ENCODE peak calls at places on chromosome 10, in five cellular contexts. One of them, this sample, is unnamed.

GRCh38 chr10:46992794-46993552 is 81.7 kb downstream of the PTPN20 start:
- DNase-seq in IMR-90: peak
- DNase-seq in body of pancreas: peak
- DNase-seq in ovary: peak
- DNase-seq in HepG2: peak
- DNase-seq in this sample: no peak

GRCh38 chr10:57952741-57953140 is 315.0 kb downstream of the IPMK start:
- DNase-seq in IMR-90: peak
- DNase-seq in body of pancreas: no peak
- DNase-seq in ovary: no peak
- DNase-seq in HepG2: no peak
- DNase-seq in this sample: no peak

GRCh38 chr10:133379152-133379800 is at the start of gene PAOX:
- DNase-seq in IMR-90: peak
- DNase-seq in body of pancreas: peak
- DNase-seq in ovary: peak
- DNase-seq in HepG2: no peak
- DNase-seq in this sample: peak

GRCh38 chr10:46053534-46054434 is 7.7 kb upstream of the MSMB start:
- DNase-seq in IMR-90: no peak
- DNase-seq in body of pancreas: no peak
- DNase-seq in ovary: no peak
- DNase-seq in HepG2: no peak
- DNase-seq in this sample: no peak

GRCh38 chr10:86744067-86744725 is 12.2 kb upstream of the BMPR1A start:
- DNase-seq in IMR-90: no peak
- DNase-seq in body of pancreas: no peak
- DNase-seq in ovary: no peak
- DNase-seq in HepG2: no peak
- DNase-seq in this sample: no peak

GRCh38 chr10:33385686-33386085 is 51.2 kb upstream of the NRP1 start:
- DNase-seq in IMR-90: no peak
- DNase-seq in body of pancreas: no peak
- DNase-seq in ovary: no peak
- DNase-seq in HepG2: no peak
- DNase-seq in this sample: no peak

GRCh38 chr10:119288574-119289001 is 81.2 kb downstream of the GRK5 start:
- DNase-seq in IMR-90: no peak
- DNase-seq in body of pancreas: no peak
- DNase-seq in ovary: no peak
- DNase-seq in HepG2: no peak
- DNase-seq in this sample: no peak

GRCh38 chr10:71831646-71832552 is 19.2 kb downstream of the PSAP start:
- DNase-seq in IMR-90: peak
- DNase-seq in body of pancreas: no peak
- DNase-seq in ovary: no peak
- DNase-seq in HepG2: no peak
- DNase-seq in this sample: no peak

GRCh38 chr10:122494833-122495232 is 33.5 kb downstream of the HTRA1 start:
- DNase-seq in IMR-90: peak
- DNase-seq in body of pancreas: no peak
- DNase-seq in ovary: peak
- DNase-seq in HepG2: no peak
- DNase-seq in this sample: peak

GRCh38 chr10:86668297-86669165 is at the start of gene LDB3:
- DNase-seq in IMR-90: peak
- DNase-seq in body of pancreas: peak
- DNase-seq in ovary: peak
- DNase-seq in HepG2: no peak
- DNase-seq in this sample: no peak

GRCh38 chr10:100106865-100107264 is 25.2 kb upstream of the CPN1 start:
- DNase-seq in IMR-90: no peak
- DNase-seq in body of pancreas: no peak
- DNase-seq in ovary: no peak
- DNase-seq in HepG2: no peak
- DNase-seq in this sample: no peak

GRCh38 chr10:101319241-101319915 is 34.6 kb upstream of the BTRC start:
- DNase-seq in IMR-90: peak
- DNase-seq in body of pancreas: no peak
- DNase-seq in ovary: no peak
- DNase-seq in HepG2: no peak
- DNase-seq in this sample: no peak

GRCh38 chr10:32371101-32371500 is 24.1 kb upstream of the EPC1 start:
- DNase-seq in IMR-90: no peak
- DNase-seq in body of pancreas: no peak
- DNase-seq in ovary: no peak
- DNase-seq in HepG2: no peak
- DNase-seq in this sample: no peak

GRCh38 chr10:123309740-123310139 is 155.5 kb downstream of the BUB3 start:
- DNase-seq in IMR-90: no peak
- DNase-seq in body of pancreas: no peak
- DNase-seq in ovary: no peak
- DNase-seq in HepG2: no peak
- DNase-seq in this sample: no peak

GRCh38 chr10:42836771-42837468 is 54.3 kb downstream of the BMS1 start:
- DNase-seq in IMR-90: peak
- DNase-seq in body of pancreas: peak
- DNase-seq in ovary: no peak
- DNase-seq in HepG2: peak
- DNase-seq in this sample: no peak

GRCh38 chr10:958856-959255 is 27.4 kb upstream of the LARP4B start:
- DNase-seq in IMR-90: no peak
- DNase-seq in body of pancreas: no peak
- DNase-seq in ovary: no peak
- DNase-seq in HepG2: no peak
- DNase-seq in this sample: no peak

GRCh38 chr10:132078746-132079345 is 13.1 kb downstream of the JAKMIP3 start:
- DNase-seq in IMR-90: no peak
- DNase-seq in body of pancreas: no peak
- DNase-seq in ovary: no peak
- DNase-seq in HepG2: no peak
- DNase-seq in this sample: no peak

GRCh38 chr10:110013615-110014293 is 6.0 kb downstream of the ADD3 start:
- DNase-seq in IMR-90: no peak
- DNase-seq in body of pancreas: no peak
- DNase-seq in ovary: no peak
- DNase-seq in HepG2: peak
- DNase-seq in this sample: no peak

GRCh38 chr10:116973946-116974345 is 31.0 kb downstream of the SHTN1 start:
- DNase-seq in IMR-90: no peak
- DNase-seq in body of pancreas: no peak
- DNase-seq in ovary: no peak
- DNase-seq in HepG2: no peak
- DNase-seq in this sample: no peak

GRCh38 chr10:128837478-128837877 is 629.6 kb upstream of the MGMT start:
- DNase-seq in IMR-90: no peak
- DNase-seq in body of pancreas: no peak
- DNase-seq in ovary: no peak
- DNase-seq in HepG2: no peak
- DNase-seq in this sample: no peak

GRCh38 chr10:34721201-34721840 is 93.8 kb downstream of the PARD3 start:
- DNase-seq in IMR-90: peak
- DNase-seq in body of pancreas: no peak
- DNase-seq in ovary: no peak
- DNase-seq in HepG2: no peak
- DNase-seq in this sample: no peak

GRCh38 chr10:78479467-78479866 is 445.8 kb downstream of the RPS24 start:
- DNase-seq in IMR-90: no peak
- DNase-seq in body of pancreas: no peak
- DNase-seq in ovary: no peak
- DNase-seq in HepG2: no peak
- DNase-seq in this sample: no peak

GRCh38 chr10:19920075-19920726 is 104.0 kb downstream of the PLXDC2 start:
- DNase-seq in IMR-90: no peak
- DNase-seq in body of pancreas: no peak
- DNase-seq in ovary: no peak
- DNase-seq in HepG2: no peak
- DNase-seq in this sample: no peak

GRCh38 chr10:44882146-44882720 is 28.9 kb upstream of the TMEM72 start:
- DNase-seq in IMR-90: no peak
- DNase-seq in body of pancreas: peak
- DNase-seq in ovary: no peak
- DNase-seq in HepG2: no peak
- DNase-seq in this sample: no peak

GRCh38 chr10:58322072-58322834 is 12.6 kb upstream of the UBE2D1 start:
- DNase-seq in IMR-90: peak
- DNase-seq in body of pancreas: no peak
- DNase-seq in ovary: no peak
- DNase-seq in HepG2: peak
- DNase-seq in this sample: no peak

GRCh38 chr10:91162050-91162494 is 58.4 kb upstream of the PCGF5 start:
- DNase-seq in IMR-90: peak
- DNase-seq in body of pancreas: peak
- DNase-seq in ovary: peak
- DNase-seq in HepG2: peak
- DNase-seq in this sample: no peak

GRCh38 chr10:87818505-87819273 is 663 bp upstream of the ATAD1 start:
- DNase-seq in IMR-90: peak
- DNase-seq in body of pancreas: peak
- DNase-seq in ovary: no peak
- DNase-seq in HepG2: no peak
- DNase-seq in this sample: peak

GRCh38 chr10:125064681-125065492 is 95.5 kb downstream of the CTBP2 start:
- DNase-seq in IMR-90: peak
- DNase-seq in body of pancreas: no peak
- DNase-seq in ovary: peak
- DNase-seq in HepG2: no peak
- DNase-seq in this sample: no peak

GRCh38 chr10:110007171-110007700 is 548 bp upstream of the ADD3 start:
- DNase-seq in IMR-90: peak
- DNase-seq in body of pancreas: no peak
- DNase-seq in ovary: no peak
- DNase-seq in HepG2: no peak
- DNase-seq in this sample: no peak

GRCh38 chr10:8048281-8049008 is 6.0 kb upstream of the GATA3 start:
- DNase-seq in IMR-90: no peak
- DNase-seq in body of pancreas: no peak
- DNase-seq in ovary: no peak
- DNase-seq in HepG2: no peak
- DNase-seq in this sample: no peak

GRCh38 chr10:843703-844102 is 87.8 kb downstream of the LARP4B start:
- DNase-seq in IMR-90: no peak
- DNase-seq in body of pancreas: no peak
- DNase-seq in ovary: no peak
- DNase-seq in HepG2: no peak
- DNase-seq in this sample: no peak

GRCh38 chr10:97332586-97333350 is 1.8 kb downstream of the FRAT2 start:
- DNase-seq in IMR-90: peak
- DNase-seq in body of pancreas: peak
- DNase-seq in ovary: peak
- DNase-seq in HepG2: peak
- DNase-seq in this sample: no peak

GRCh38 chr10:16436367-16436757 is 448 bp upstream of the PTER start:
- DNase-seq in IMR-90: no peak
- DNase-seq in body of pancreas: no peak
- DNase-seq in ovary: no peak
- DNase-seq in HepG2: no peak
- DNase-seq in this sample: no peak

GRCh38 chr10:48272682-48273081 is 1.8 kb downstream of the FRMPD2 start:
- DNase-seq in IMR-90: no peak
- DNase-seq in body of pancreas: no peak
- DNase-seq in ovary: no peak
- DNase-seq in HepG2: no peak
- DNase-seq in this sample: no peak

DNA sequence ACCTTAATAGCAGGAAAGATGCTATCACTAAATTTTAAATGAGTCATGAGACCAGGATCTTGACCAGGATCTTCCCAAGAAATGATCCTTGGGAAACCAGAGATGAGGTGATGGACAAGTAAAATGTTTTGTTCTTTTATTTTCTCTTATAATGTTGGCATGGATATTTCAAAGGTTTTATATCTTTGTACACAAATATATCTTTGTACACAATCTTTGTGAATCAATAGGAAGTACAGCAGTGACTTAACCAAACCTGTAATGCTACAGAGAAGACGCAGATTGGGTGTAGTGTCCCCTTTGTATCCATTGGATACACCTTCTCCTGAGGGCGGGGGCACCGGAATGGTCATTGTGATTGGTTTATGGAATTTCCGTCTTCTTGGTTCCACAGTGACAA is 180.1 kb upstream of the CCDC6 start:
- DNase-seq in IMR-90: no peak
- DNase-seq in body of pancreas: no peak
- DNase-seq in ovary: no peak
- DNase-seq in HepG2: no peak
- DNase-seq in this sample: no peak
- TF ChIP-seq POLR2A in IMR-90: no peak
- TF ChIP-seq POLR2A in body of pancreas: no peak
- TF ChIP-seq POLR2A in ovary: no peak
- TF ChIP-seq POLR2A in HepG2: no peak
- TF ChIP-seq POLR2A in this sample: no peak

GRCh38 chr10:30114871-30115270 is 55.5 kb upstream of the JCAD start:
- DNase-seq in IMR-90: peak
- DNase-seq in body of pancreas: no peak
- DNase-seq in ovary: peak
- DNase-seq in HepG2: no peak
- DNase-seq in this sample: no peak
- H3K4me3 ChIP-seq in IMR-90: no peak
- H3K4me3 ChIP-seq in body of pancreas: no peak
- H3K4me3 ChIP-seq in ovary: no peak
- H3K4me3 ChIP-seq in HepG2: no peak
- H3K4me3 ChIP-seq in this sample: no peak

GRCh38 chr10:5977471-5978370 is at the start of gene IL15RA:
- DNase-seq in IMR-90: peak
- DNase-seq in body of pancreas: peak
- DNase-seq in ovary: peak
- DNase-seq in HepG2: peak
- DNase-seq in this sample: no peak
- TF ChIP-seq POLR2A in IMR-90: no peak
- TF ChIP-seq POLR2A in body of pancreas: peak
- TF ChIP-seq POLR2A in ovary: no peak
- TF ChIP-seq POLR2A in HepG2: no peak
- TF ChIP-seq POLR2A in this sample: peak

DNA sequence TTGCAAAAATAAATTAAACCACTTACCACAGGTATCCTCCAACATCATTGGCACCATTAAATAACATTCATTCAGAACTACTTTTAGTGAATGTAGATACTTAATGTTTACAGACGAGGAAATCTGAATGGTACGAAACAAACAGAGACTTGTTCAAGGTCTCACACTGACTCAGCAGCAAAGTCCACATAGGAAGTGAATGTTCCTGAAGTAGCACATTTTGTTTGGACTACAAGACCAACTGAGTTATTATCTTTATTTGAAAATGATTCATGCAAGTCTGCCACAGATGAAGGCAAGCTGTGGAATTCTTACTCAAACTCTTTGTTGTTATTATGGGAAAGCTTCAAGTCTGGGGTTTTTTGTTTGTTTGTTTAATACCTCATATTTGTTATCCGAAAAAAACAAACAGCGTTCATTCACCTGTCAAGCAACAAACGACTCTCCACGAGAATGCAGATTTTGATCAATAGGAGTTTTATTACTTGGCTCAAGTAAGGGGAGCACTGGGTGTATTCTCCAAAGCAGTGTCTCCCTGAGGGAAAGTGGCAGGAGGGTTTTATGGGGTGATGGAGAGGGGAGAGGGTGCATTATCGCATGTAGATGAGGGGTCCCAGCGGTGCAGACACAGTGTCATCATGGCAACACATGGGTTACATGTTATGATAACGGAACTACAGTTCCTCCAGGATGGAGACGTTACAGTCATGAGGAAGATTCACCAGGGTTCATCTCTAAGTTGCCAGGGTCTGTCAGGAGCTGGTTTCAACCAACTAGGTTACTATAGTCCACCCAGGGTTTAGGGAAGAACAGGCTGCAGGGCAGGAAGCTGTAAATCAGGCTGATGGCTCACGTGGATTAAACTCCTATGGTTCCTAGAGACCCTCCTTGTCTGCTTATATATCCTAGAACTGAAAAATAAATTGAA is 147.7 kb upstream of the AKR1E2 start:
- DNase-seq in IMR-90: peak
- DNase-seq in body of pancreas: peak
- DNase-seq in ovary: no peak
- DNase-seq in HepG2: peak
- DNase-seq in this sample: no peak
- H3K4me3 ChIP-seq in IMR-90: no peak
- H3K4me3 ChIP-seq in body of pancreas: no peak
- H3K4me3 ChIP-seq in ovary: no peak
- H3K4me3 ChIP-seq in HepG2: no peak
- H3K4me3 ChIP-seq in this sample: no peak

This sample was measured in tibial nerve.